ENCODE peak calls at places on chromosome 3, in eight cellular contexts. One of them, this sample, is unnamed.

GRCh38 chr3:48460517-48460902 is 14.0 kb downstream of the ATRIP start:
- DNase-seq in nephron progenitor cell: no peak
- DNase-seq in BE2C: no peak
- DNase-seq in cardiac fibroblast: no peak
- DNase-seq in T-helper 9 cell: no peak
- DNase-seq in stimulated activated CD4-positive, alpha-beta T cell treated with anti-CD3 and anti-CD28 coated beads, Interleukin-12 subunit alpha, Interleukin-12 subunit beta, amount 100 ng/mL, for 24 hours: no peak
- DNase-seq in NCI-H1436 treated with DMSO at 0.1 percent for 48 hours: no peak
- DNase-seq in Right ventricle myocardium inferior: no peak
- DNase-seq in this sample: no peak

GRCh38 chr3:45593708-45594601 is 596 bp upstream of the LIMD1 start:
- DNase-seq in nephron progenitor cell: peak; percentile 78
- DNase-seq in BE2C: peak; percentile 64
- DNase-seq in cardiac fibroblast: peak; percentile 78
- DNase-seq in T-helper 9 cell: peak; percentile 50
- DNase-seq in stimulated activated CD4-positive, alpha-beta T cell treated with anti-CD3 and anti-CD28 coated beads, Interleukin-12 subunit alpha, Interleukin-12 subunit beta, amount 100 ng/mL, for 24 hours: peak; percentile 43
- DNase-seq in NCI-H1436 treated with DMSO at 0.1 percent for 48 hours: no peak
- DNase-seq in Right ventricle myocardium inferior: peak; percentile 90
- DNase-seq in this sample: peak; percentile 78

GRCh38 chr3:105798381-105798934 is 70.4 kb downstream of the CBLB start:
- DNase-seq in nephron progenitor cell: no peak
- DNase-seq in BE2C: no peak
- DNase-seq in cardiac fibroblast: no peak
- DNase-seq in T-helper 9 cell: no peak
- DNase-seq in stimulated activated CD4-positive, alpha-beta T cell treated with anti-CD3 and anti-CD28 coated beads, Interleukin-12 subunit alpha, Interleukin-12 subunit beta, amount 100 ng/mL, for 24 hours: no peak
- DNase-seq in NCI-H1436 treated with DMSO at 0.1 percent for 48 hours: no peak
- DNase-seq in Right ventricle myocardium inferior: no peak
- DNase-seq in this sample: no peak

GRCh38 chr3:57659004-57659672 is 33.7 kb downstream of the DENND6A start:
- DNase-seq in nephron progenitor cell: no peak
- DNase-seq in BE2C: no peak
- DNase-seq in cardiac fibroblast: peak; percentile 36
- DNase-seq in T-helper 9 cell: no peak
- DNase-seq in stimulated activated CD4-positive, alpha-beta T cell treated with anti-CD3 and anti-CD28 coated beads, Interleukin-12 subunit alpha, Interleukin-12 subunit beta, amount 100 ng/mL, for 24 hours: no peak
- DNase-seq in NCI-H1436 treated with DMSO at 0.1 percent for 48 hours: no peak
- DNase-seq in Right ventricle myocardium inferior: no peak
- DNase-seq in this sample: no peak

GRCh38 chr3:71066849-71067261 is 516.7 kb downstream of the FOXP1 start:
- DNase-seq in nephron progenitor cell: no peak
- DNase-seq in BE2C: no peak
- DNase-seq in cardiac fibroblast: peak; percentile 67
- DNase-seq in T-helper 9 cell: peak; percentile 37
- DNase-seq in stimulated activated CD4-positive, alpha-beta T cell treated with anti-CD3 and anti-CD28 coated beads, Interleukin-12 subunit alpha, Interleukin-12 subunit beta, amount 100 ng/mL, for 24 hours: no peak
- DNase-seq in NCI-H1436 treated with DMSO at 0.1 percent for 48 hours: no peak
- DNase-seq in Right ventricle myocardium inferior: peak; percentile 52
- DNase-seq in this sample: no peak

GRCh38 chr3:191070201-191070600 is 128.8 kb upstream of the OSTN start:
- DNase-seq in nephron progenitor cell: no peak
- DNase-seq in BE2C: no peak
- DNase-seq in cardiac fibroblast: peak; percentile 80
- DNase-seq in T-helper 9 cell: no peak
- DNase-seq in stimulated activated CD4-positive, alpha-beta T cell treated with anti-CD3 and anti-CD28 coated beads, Interleukin-12 subunit alpha, Interleukin-12 subunit beta, amount 100 ng/mL, for 24 hours: no peak
- DNase-seq in NCI-H1436 treated with DMSO at 0.1 percent for 48 hours: no peak
- DNase-seq in Right ventricle myocardium inferior: no peak
- DNase-seq in this sample: no peak

GRCh38 chr3:29466442-29466841 is 185.6 kb downstream of the RBMS3 start:
- DNase-seq in nephron progenitor cell: no peak
- DNase-seq in BE2C: no peak
- DNase-seq in cardiac fibroblast: no peak
- DNase-seq in T-helper 9 cell: no peak
- DNase-seq in stimulated activated CD4-positive, alpha-beta T cell treated with anti-CD3 and anti-CD28 coated beads, Interleukin-12 subunit alpha, Interleukin-12 subunit beta, amount 100 ng/mL, for 24 hours: no peak
- DNase-seq in NCI-H1436 treated with DMSO at 0.1 percent for 48 hours: no peak
- DNase-seq in Right ventricle myocardium inferior: no peak
- DNase-seq in this sample: no peak

GRCh38 chr3:73753985-73754384 is 129.2 kb upstream of the PDZRN3 start:
- DNase-seq in nephron progenitor cell: no peak
- DNase-seq in BE2C: no peak
- DNase-seq in cardiac fibroblast: no peak
- DNase-seq in T-helper 9 cell: no peak
- DNase-seq in stimulated activated CD4-positive, alpha-beta T cell treated with anti-CD3 and anti-CD28 coated beads, Interleukin-12 subunit alpha, Interleukin-12 subunit beta, amount 100 ng/mL, for 24 hours: no peak
- DNase-seq in NCI-H1436 treated with DMSO at 0.1 percent for 48 hours: no peak
- DNase-seq in Right ventricle myocardium inferior: no peak
- DNase-seq in this sample: no peak

GRCh38 chr3:42653560-42654330 is at the start of gene ZBTB47:
- DNase-seq in nephron progenitor cell: no peak
- DNase-seq in BE2C: no peak
- DNase-seq in cardiac fibroblast: peak; percentile 60
- DNase-seq in T-helper 9 cell: no peak
- DNase-seq in stimulated activated CD4-positive, alpha-beta T cell treated with anti-CD3 and anti-CD28 coated beads, Interleukin-12 subunit alpha, Interleukin-12 subunit beta, amount 100 ng/mL, for 24 hours: no peak
- DNase-seq in NCI-H1436 treated with DMSO at 0.1 percent for 48 hours: no peak
- DNase-seq in Right ventricle myocardium inferior: peak; percentile 93
- DNase-seq in this sample: peak; percentile 38

GRCh38 chr3:147540921-147541320 is 131.8 kb downstream of the ZIC1 start:
- DNase-seq in nephron progenitor cell: no peak
- DNase-seq in BE2C: no peak
- DNase-seq in cardiac fibroblast: no peak
- DNase-seq in T-helper 9 cell: no peak
- DNase-seq in stimulated activated CD4-positive, alpha-beta T cell treated with anti-CD3 and anti-CD28 coated beads, Interleukin-12 subunit alpha, Interleukin-12 subunit beta, amount 100 ng/mL, for 24 hours: no peak
- DNase-seq in NCI-H1436 treated with DMSO at 0.1 percent for 48 hours: no peak
- DNase-seq in Right ventricle myocardium inferior: no peak
- DNase-seq in this sample: no peak

GRCh38 chr3:114519415-114519814 is 225.6 kb downstream of the TIGIT start:
- DNase-seq in nephron progenitor cell: no peak
- DNase-seq in BE2C: peak; percentile 26
- DNase-seq in cardiac fibroblast: peak; percentile 95
- DNase-seq in T-helper 9 cell: no peak
- DNase-seq in stimulated activated CD4-positive, alpha-beta T cell treated with anti-CD3 and anti-CD28 coated beads, Interleukin-12 subunit alpha, Interleukin-12 subunit beta, amount 100 ng/mL, for 24 hours: no peak
- DNase-seq in NCI-H1436 treated with DMSO at 0.1 percent for 48 hours: no peak
- DNase-seq in Right ventricle myocardium inferior: no peak
- DNase-seq in this sample: no peak

GRCh38 chr3:111314146-111314873 is 227.7 kb upstream of the CD96 start:
- DNase-seq in nephron progenitor cell: no peak
- DNase-seq in BE2C: no peak
- DNase-seq in cardiac fibroblast: no peak
- DNase-seq in T-helper 9 cell: no peak
- DNase-seq in stimulated activated CD4-positive, alpha-beta T cell treated with anti-CD3 and anti-CD28 coated beads, Interleukin-12 subunit alpha, Interleukin-12 subunit beta, amount 100 ng/mL, for 24 hours: no peak
- DNase-seq in NCI-H1436 treated with DMSO at 0.1 percent for 48 hours: no peak
- DNase-seq in Right ventricle myocardium inferior: no peak
- DNase-seq in this sample: no peak

GRCh38 chr3:197748597-197749314 is 927 bp upstream of the FYTTD1 start:
- DNase-seq in nephron progenitor cell: no peak
- DNase-seq in BE2C: no peak
- DNase-seq in cardiac fibroblast: no peak
- DNase-seq in T-helper 9 cell: no peak
- DNase-seq in stimulated activated CD4-positive, alpha-beta T cell treated with anti-CD3 and anti-CD28 coated beads, Interleukin-12 subunit alpha, Interleukin-12 subunit beta, amount 100 ng/mL, for 24 hours: no peak
- DNase-seq in NCI-H1436 treated with DMSO at 0.1 percent for 48 hours: no peak
- DNase-seq in Right ventricle myocardium inferior: no peak
- DNase-seq in this sample: no peak

GRCh38 chr3:9153763-9154601 is 95.5 kb downstream of the SRGAP3 start:
- DNase-seq in nephron progenitor cell: no peak
- DNase-seq in BE2C: no peak
- DNase-seq in cardiac fibroblast: peak; percentile 29
- DNase-seq in T-helper 9 cell: no peak
- DNase-seq in stimulated activated CD4-positive, alpha-beta T cell treated with anti-CD3 and anti-CD28 coated beads, Interleukin-12 subunit alpha, Interleukin-12 subunit beta, amount 100 ng/mL, for 24 hours: no peak
- DNase-seq in NCI-H1436 treated with DMSO at 0.1 percent for 48 hours: no peak
- DNase-seq in Right ventricle myocardium inferior: no peak
- DNase-seq in this sample: no peak

GRCh38 chr3:35664460-35664919 is 25.2 kb downstream of the ARPP21 start:
- DNase-seq in nephron progenitor cell: peak; percentile 39
- DNase-seq in BE2C: peak; percentile 78
- DNase-seq in cardiac fibroblast: peak; percentile 79
- DNase-seq in T-helper 9 cell: no peak
- DNase-seq in stimulated activated CD4-positive, alpha-beta T cell treated with anti-CD3 and anti-CD28 coated beads, Interleukin-12 subunit alpha, Interleukin-12 subunit beta, amount 100 ng/mL, for 24 hours: no peak
- DNase-seq in NCI-H1436 treated with DMSO at 0.1 percent for 48 hours: peak; percentile 14
- DNase-seq in Right ventricle myocardium inferior: peak; percentile 73
- DNase-seq in this sample: peak; percentile 27

GRCh38 chr3:8490079-8490552 is 11.5 kb upstream of the LMCD1 start:
- DNase-seq in nephron progenitor cell: no peak
- DNase-seq in BE2C: peak; percentile 37
- DNase-seq in cardiac fibroblast: peak; percentile 84
- DNase-seq in T-helper 9 cell: no peak
- DNase-seq in stimulated activated CD4-positive, alpha-beta T cell treated with anti-CD3 and anti-CD28 coated beads, Interleukin-12 subunit alpha, Interleukin-12 subunit beta, amount 100 ng/mL, for 24 hours: no peak
- DNase-seq in NCI-H1436 treated with DMSO at 0.1 percent for 48 hours: no peak
- DNase-seq in Right ventricle myocardium inferior: no peak
- DNase-seq in this sample: no peak

GRCh38 chr3:152835311-152836102 is 576 bp downstream of the P2RY1 start:
- DNase-seq in nephron progenitor cell: peak; percentile 67
- DNase-seq in BE2C: peak; percentile 53
- DNase-seq in cardiac fibroblast: peak; percentile 73
- DNase-seq in T-helper 9 cell: no peak
- DNase-seq in stimulated activated CD4-positive, alpha-beta T cell treated with anti-CD3 and anti-CD28 coated beads, Interleukin-12 subunit alpha, Interleukin-12 subunit beta, amount 100 ng/mL, for 24 hours: no peak
- DNase-seq in NCI-H1436 treated with DMSO at 0.1 percent for 48 hours: no peak
- DNase-seq in Right ventricle myocardium inferior: peak; percentile 85
- DNase-seq in this sample: peak; percentile 30

GRCh38 chr3:42256135-42256819 is 9.7 kb downstream of the CCK start:
- DNase-seq in nephron progenitor cell: no peak
- DNase-seq in BE2C: no peak
- DNase-seq in cardiac fibroblast: no peak
- DNase-seq in T-helper 9 cell: no peak
- DNase-seq in stimulated activated CD4-positive, alpha-beta T cell treated with anti-CD3 and anti-CD28 coated beads, Interleukin-12 subunit alpha, Interleukin-12 subunit beta, amount 100 ng/mL, for 24 hours: no peak
- DNase-seq in NCI-H1436 treated with DMSO at 0.1 percent for 48 hours: no peak
- DNase-seq in Right ventricle myocardium inferior: no peak
- DNase-seq in this sample: no peak

GRCh38 chr3:71057526-71057894 is 526.0 kb downstream of the FOXP1 start:
- DNase-seq in nephron progenitor cell: no peak
- DNase-seq in BE2C: no peak
- DNase-seq in cardiac fibroblast: no peak
- DNase-seq in T-helper 9 cell: no peak
- DNase-seq in stimulated activated CD4-positive, alpha-beta T cell treated with anti-CD3 and anti-CD28 coated beads, Interleukin-12 subunit alpha, Interleukin-12 subunit beta, amount 100 ng/mL, for 24 hours: no peak
- DNase-seq in NCI-H1436 treated with DMSO at 0.1 percent for 48 hours: no peak
- DNase-seq in Right ventricle myocardium inferior: no peak
- DNase-seq in this sample: peak; percentile 26

GRCh38 chr3:167814441-167814951 is 79.0 kb downstream of the SERPINI1 start:
- DNase-seq in nephron progenitor cell: no peak
- DNase-seq in BE2C: no peak
- DNase-seq in cardiac fibroblast: peak; percentile 78
- DNase-seq in T-helper 9 cell: no peak
- DNase-seq in stimulated activated CD4-positive, alpha-beta T cell treated with anti-CD3 and anti-CD28 coated beads, Interleukin-12 subunit alpha, Interleukin-12 subunit beta, amount 100 ng/mL, for 24 hours: no peak
- DNase-seq in NCI-H1436 treated with DMSO at 0.1 percent for 48 hours: no peak
- DNase-seq in Right ventricle myocardium inferior: no peak
- DNase-seq in this sample: no peak

GRCh38 chr3:151356791-151357460 is 27.6 kb upstream of the P2RY13 start:
- DNase-seq in nephron progenitor cell: no peak
- DNase-seq in BE2C: no peak
- DNase-seq in cardiac fibroblast: peak; percentile 15
- DNase-seq in T-helper 9 cell: no peak
- DNase-seq in stimulated activated CD4-positive, alpha-beta T cell treated with anti-CD3 and anti-CD28 coated beads, Interleukin-12 subunit alpha, Interleukin-12 subunit beta, amount 100 ng/mL, for 24 hours: no peak
- DNase-seq in NCI-H1436 treated with DMSO at 0.1 percent for 48 hours: no peak
- DNase-seq in Right ventricle myocardium inferior: no peak
- DNase-seq in this sample: no peak

GRCh38 chr3:14423197-14423743 is 20.9 kb downstream of the SLC6A6 start:
- DNase-seq in nephron progenitor cell: no peak
- DNase-seq in BE2C: no peak
- DNase-seq in cardiac fibroblast: no peak
- DNase-seq in T-helper 9 cell: no peak
- DNase-seq in stimulated activated CD4-positive, alpha-beta T cell treated with anti-CD3 and anti-CD28 coated beads, Interleukin-12 subunit alpha, Interleukin-12 subunit beta, amount 100 ng/mL, for 24 hours: no peak
- DNase-seq in NCI-H1436 treated with DMSO at 0.1 percent for 48 hours: no peak
- DNase-seq in Right ventricle myocardium inferior: no peak
- DNase-seq in this sample: no peak

GRCh38 chr3:24161841-24162240 is 216.8 kb downstream of the NR1D2 start:
- DNase-seq in nephron progenitor cell: no peak
- DNase-seq in BE2C: no peak
- DNase-seq in cardiac fibroblast: peak; percentile 79
- DNase-seq in T-helper 9 cell: no peak
- DNase-seq in stimulated activated CD4-positive, alpha-beta T cell treated with anti-CD3 and anti-CD28 coated beads, Interleukin-12 subunit alpha, Interleukin-12 subunit beta, amount 100 ng/mL, for 24 hours: no peak
- DNase-seq in NCI-H1436 treated with DMSO at 0.1 percent for 48 hours: no peak
- DNase-seq in Right ventricle myocardium inferior: no peak
- DNase-seq in this sample: peak; percentile 30

GRCh38 chr3:117512975-117513374 is 803.4 kb downstream of the TUSC7 start:
- DNase-seq in nephron progenitor cell: no peak
- DNase-seq in BE2C: no peak
- DNase-seq in cardiac fibroblast: no peak
- DNase-seq in T-helper 9 cell: no peak
- DNase-seq in stimulated activated CD4-positive, alpha-beta T cell treated with anti-CD3 and anti-CD28 coated beads, Interleukin-12 subunit alpha, Interleukin-12 subunit beta, amount 100 ng/mL, for 24 hours: no peak
- DNase-seq in NCI-H1436 treated with DMSO at 0.1 percent for 48 hours: no peak
- DNase-seq in Right ventricle myocardium inferior: no peak
- DNase-seq in this sample: no peak

GRCh38 chr3:52779411-52780297 is 2.3 kb downstream of the ITIH1 start:
- DNase-seq in nephron progenitor cell: no peak
- DNase-seq in BE2C: no peak
- DNase-seq in cardiac fibroblast: no peak
- DNase-seq in T-helper 9 cell: no peak
- DNase-seq in stimulated activated CD4-positive, alpha-beta T cell treated with anti-CD3 and anti-CD28 coated beads, Interleukin-12 subunit alpha, Interleukin-12 subunit beta, amount 100 ng/mL, for 24 hours: no peak
- DNase-seq in NCI-H1436 treated with DMSO at 0.1 percent for 48 hours: no peak
- DNase-seq in Right ventricle myocardium inferior: no peak
- DNase-seq in this sample: no peak

GRCh38 chr3:151843275-151843674 is 29.4 kb downstream of the AADAC start:
- DNase-seq in nephron progenitor cell: no peak
- DNase-seq in BE2C: no peak
- DNase-seq in cardiac fibroblast: peak; percentile 36
- DNase-seq in T-helper 9 cell: no peak
- DNase-seq in stimulated activated CD4-positive, alpha-beta T cell treated with anti-CD3 and anti-CD28 coated beads, Interleukin-12 subunit alpha, Interleukin-12 subunit beta, amount 100 ng/mL, for 24 hours: no peak
- DNase-seq in NCI-H1436 treated with DMSO at 0.1 percent for 48 hours: no peak
- DNase-seq in Right ventricle myocardium inferior: no peak
- DNase-seq in this sample: peak; percentile 90

GRCh38 chr3:10515884-10516495 is 10.6 kb upstream of the ATP2B2 start:
- DNase-seq in nephron progenitor cell: no peak
- DNase-seq in BE2C: no peak
- DNase-seq in cardiac fibroblast: no peak
- DNase-seq in T-helper 9 cell: no peak
- DNase-seq in stimulated activated CD4-positive, alpha-beta T cell treated with anti-CD3 and anti-CD28 coated beads, Interleukin-12 subunit alpha, Interleukin-12 subunit beta, amount 100 ng/mL, for 24 hours: no peak
- DNase-seq in NCI-H1436 treated with DMSO at 0.1 percent for 48 hours: no peak
- DNase-seq in Right ventricle myocardium inferior: peak; percentile 60
- DNase-seq in this sample: no peak

This sample was measured in NCI-H146.